ENCODE peak calls at places on chromosomes 2 and 18, in eight cellular contexts. N is NCI-H345; J is left lung; S is endothelial cell; K is stimulated activated CD8-positive, alpha-beta memory T cell treated with anti-CD3 and anti-CD28 coated beads, Interleukin-12 subunit alpha, Interleukin-12 subunit beta, amount 100 ng/mL, for 1 hour; D is NCI-H774; Y is astrocyte of the spinal cord; B is activated CD4-positive, alpha-beta T cell treated with anti-CD3 and anti-CD28 coated beads for 48 hours. W is an unnamed sample.

GRCh38 chr2:72415256-72415655 is 267.6 kb upstream of the CYP26B1 start:
- DNase-seq in N (no peak), J (no peak), S (no peak), K (no peak), D (no peak), Y (peak), B (no peak), W (no peak)

GRCh38 chr2:209696836-209697711 is 74.6 kb upstream of the UNC80 start:
- DNase-seq in N (no peak), J (no peak), S (no peak), K (no peak), D (no peak), Y (no peak), B (no peak), W (no peak)

GRCh38 chr18:22318745-22319407 is 98.8 kb downstream of the CTAGE1 start:
- DNase-seq in N (no peak), J (no peak), S (no peak), K (no peak), D (no peak), Y (no peak), B (no peak), W (no peak)

GRCh38 chr2:189836644-189837043 is 52.4 kb downstream of the PMS1 start:
- DNase-seq in N (peak), J (no peak), S (no peak), K (no peak), D (peak), Y (peak), B (no peak), W (no peak)

GRCh38 chr2:229387815-229388214 is 116.7 kb upstream of the PID1 start:
- DNase-seq in N (no peak), J (no peak), S (no peak), K (no peak), D (no peak), Y (peak), B (no peak), W (no peak)

GRCh38 chr2:49360051-49360767 is 205.9 kb upstream of the FSHR start:
- DNase-seq in N (no peak), J (no peak), S (no peak), K (no peak), D (no peak), Y (no peak), B (no peak), W (no peak)

GRCh38 chr2:176891857-176892256 is 320.7 kb upstream of the HNRNPA3 start:
- DNase-seq in N (no peak), J (no peak), S (no peak), K (no peak), D (no peak), Y (no peak), B (no peak), W (no peak)

GRCh38 chr2:109356251-109357035 is 227.4 kb downstream of the SH3RF3 start:
- DNase-seq in N (no peak), J (no peak), S (no peak), K (no peak), D (no peak), Y (no peak), B (no peak), W (peak)

GRCh38 chr2:216373896-216374295 is 1.6 kb upstream of the MARCHF4 start:
- DNase-seq in N (no peak), J (no peak), S (no peak), K (no peak), D (no peak), Y (no peak), B (no peak), W (no peak)

GRCh38 chr2:78861546-78861945 is 164.0 kb upstream of the REG3G start:
- DNase-seq in N (peak), J (no peak), S (peak), K (no peak), D (no peak), Y (no peak), B (no peak), W (no peak)

GRCh38 chr2:129894616-129895015 is 84.8 kb upstream of the RAB6C start:
- DNase-seq in N (no peak), J (no peak), S (no peak), K (no peak), D (no peak), Y (no peak), B (no peak), W (no peak)

GRCh38 chr18:45068563-45069191 is 388.0 kb downstream of the SETBP1 start:
- DNase-seq in N (no peak), J (no peak), S (no peak), K (no peak), D (no peak), Y (no peak), B (no peak), W (no peak)

GRCh38 chr2:127953128-127953718 is 67.5 kb upstream of the AMMECR1L start:
- DNase-seq in N (no peak), J (peak), S (no peak), K (no peak), D (no peak), Y (peak), B (no peak), W (peak)

GRCh38 chr2:232340171-232340935 is 38.2 kb upstream of the ALPP start:
- DNase-seq in N (no peak), J (peak), S (no peak), K (no peak), D (no peak), Y (no peak), B (peak), W (no peak)

GRCh38 chr2:145383961-145384360 is 864.0 kb upstream of the ZEB2 start:
- DNase-seq in N (no peak), J (no peak), S (no peak), K (no peak), D (no peak), Y (no peak), B (no peak), W (no peak)

GRCh38 chr2:219306047-219306446 is 3.2 kb downstream of the PTPRN start:
- DNase-seq in N (no peak), J (no peak), S (no peak), K (no peak), D (no peak), Y (no peak), B (no peak), W (no peak)

GRCh38 chr18:24161304-24161703 is 22.4 kb downstream of the CABYR start:
- DNase-seq in N (no peak), J (no peak), S (no peak), K (no peak), D (no peak), Y (no peak), B (no peak), W (no peak)

GRCh38 chr2:217568289-217568985 is 434.4 kb downstream of the TNS1 start:
- DNase-seq in N (no peak), J (no peak), S (no peak), K (no peak), D (no peak), Y (peak), B (no peak), W (no peak)

GRCh38 chr2:107137711-107138110 is 251.7 kb upstream of the ST6GAL2 start:
- DNase-seq in N (peak), J (no peak), S (no peak), K (no peak), D (no peak), Y (no peak), B (no peak), W (no peak)

GRCh38 chr2:203891474-203891873 is 23.9 kb downstream of the CTLA4 start:
- DNase-seq in N (no peak), J (no peak), S (no peak), K (no peak), D (no peak), Y (no peak), B (peak), W (no peak)

GRCh38 chr2:239115616-239116015 is 267.7 kb downstream of the TWIST2 start:
- DNase-seq in N (no peak), J (no peak), S (no peak), K (no peak), D (no peak), Y (no peak), B (no peak), W (no peak)

GRCh38 chr2:230266654-230267053 is 41.1 kb downstream of the SP140 start:
- DNase-seq in N (no peak), J (no peak), S (no peak), K (no peak), D (no peak), Y (no peak), B (no peak), W (no peak)

GRCh38 chr2:190794466-190795184 is 86.0 kb upstream of the GLS start:
- DNase-seq in N (no peak), J (no peak), S (no peak), K (no peak), D (no peak), Y (no peak), B (no peak), W (no peak)

GRCh38 chr2:164792316-164793127 is 49.1 kb downstream of the COBLL1 start:
- DNase-seq in N (no peak), J (no peak), S (no peak), K (no peak), D (no peak), Y (no peak), B (no peak), W (no peak)

GRCh38 chr18:59912007-59912550 is 12.3 kb downstream of the PMAIP1 start:
- DNase-seq in N (no peak), J (no peak), S (no peak), K (no peak), D (no peak), Y (no peak), B (no peak), W (no peak)

GRCh38 chr2:62215306-62216064 is 19.6 kb downstream of the B3GNT2 start:
- DNase-seq in N (no peak), J (no peak), S (peak), K (no peak), D (no peak), Y (no peak), B (no peak), W (no peak)

GRCh38 chr18:2192562-2192961 is 378.7 kb downstream of the METTL4 start:
- DNase-seq in N (no peak), J (no peak), S (no peak), K (no peak), D (no peak), Y (no peak), B (no peak), W (no peak)

GRCh38 chr2:176428943-176429469 is 159.8 kb downstream of the MTX2 start:
- DNase-seq in N (no peak), J (no peak), S (no peak), K (no peak), D (no peak), Y (no peak), B (no peak), W (no peak)

GRCh38 chr2:213036836-213037235 is 114.6 kb downstream of the IKZF2 start:
- DNase-seq in N (no peak), J (no peak), S (no peak), K (no peak), D (no peak), Y (peak), B (no peak), W (no peak)

GRCh38 chr2:172276961-172277360 is 150.4 kb upstream of the ITGA6 start:
- DNase-seq in N (no peak), J (no peak), S (no peak), K (no peak), D (no peak), Y (no peak), B (no peak), W (no peak)

GRCh38 chr18:12304351-12305210 is 3.5 kb upstream of the TUBB6 start:
- DNase-seq in N (peak), J (peak), S (no peak), K (no peak), D (no peak), Y (no peak), B (no peak), W (peak)

GRCh38 chr2:157465554-157465953 is 21.7 kb upstream of the CYTIP start:
- DNase-seq in N (no peak), J (no peak), S (no peak), K (no peak), D (no peak), Y (no peak), B (no peak), W (no peak)